ENCODE peak calls at places on chromosome 6, in six cellular contexts. One of them, this sample, is unnamed.

GRCh38 chr6:116461563-116462507 is 660 bp downstream of the CALHM6 start:
- DNase-seq in KBM-7: peak
- DNase-seq in HFF-Myc: peak
- DNase-seq in heart right ventricle: peak
- DNase-seq in NCI-H2029: peak
- DNase-seq in bronchial epithelial cell: no peak
- DNase-seq in this sample: peak

GRCh38 chr6:79518850-79519249 is 18.4 kb downstream of the LCA5 start:
- DNase-seq in KBM-7: no peak
- DNase-seq in HFF-Myc: no peak
- DNase-seq in heart right ventricle: no peak
- DNase-seq in NCI-H2029: no peak
- DNase-seq in bronchial epithelial cell: no peak
- DNase-seq in this sample: no peak

GRCh38 chr6:144289006-144289405 is 3.9 kb downstream of the UTRN start:
- DNase-seq in KBM-7: no peak
- DNase-seq in HFF-Myc: no peak
- DNase-seq in heart right ventricle: no peak
- DNase-seq in NCI-H2029: no peak
- DNase-seq in bronchial epithelial cell: peak
- DNase-seq in this sample: no peak

GRCh38 chr6:136086686-136087085 is 163.4 kb downstream of the MTFR2 start:
- DNase-seq in KBM-7: no peak
- DNase-seq in HFF-Myc: no peak
- DNase-seq in heart right ventricle: no peak
- DNase-seq in NCI-H2029: no peak
- DNase-seq in bronchial epithelial cell: no peak
- DNase-seq in this sample: no peak

GRCh38 chr6:169223006-169223405 is 30.6 kb downstream of the THBS2 start:
- DNase-seq in KBM-7: no peak
- DNase-seq in HFF-Myc: no peak
- DNase-seq in heart right ventricle: no peak
- DNase-seq in NCI-H2029: no peak
- DNase-seq in bronchial epithelial cell: no peak
- DNase-seq in this sample: no peak

GRCh38 chr6:34462561-34462971 is 3.3 kb upstream of the PACSIN1 start:
- DNase-seq in KBM-7: peak
- DNase-seq in HFF-Myc: no peak
- DNase-seq in heart right ventricle: peak
- DNase-seq in NCI-H2029: peak
- DNase-seq in bronchial epithelial cell: no peak
- DNase-seq in this sample: no peak

GRCh38 chr6:79467716-79468115 is 69.5 kb downstream of the LCA5 start:
- DNase-seq in KBM-7: no peak
- DNase-seq in HFF-Myc: no peak
- DNase-seq in heart right ventricle: no peak
- DNase-seq in NCI-H2029: no peak
- DNase-seq in bronchial epithelial cell: no peak
- DNase-seq in this sample: peak

GRCh38 chr6:136592930-136593673 is 42.9 kb upstream of the MAP7 start:
- DNase-seq in KBM-7: no peak
- DNase-seq in HFF-Myc: no peak
- DNase-seq in heart right ventricle: no peak
- DNase-seq in NCI-H2029: no peak
- DNase-seq in bronchial epithelial cell: peak
- DNase-seq in this sample: peak

GRCh38 chr6:123564363-123564762 is 72.4 kb downstream of the TRDN start:
- DNase-seq in KBM-7: no peak
- DNase-seq in HFF-Myc: no peak
- DNase-seq in heart right ventricle: no peak
- DNase-seq in NCI-H2029: peak
- DNase-seq in bronchial epithelial cell: no peak
- DNase-seq in this sample: no peak

GRCh38 chr6:37893262-37893661 is 73.7 kb downstream of the ZFAND3 start:
- DNase-seq in KBM-7: no peak
- DNase-seq in HFF-Myc: no peak
- DNase-seq in heart right ventricle: no peak
- DNase-seq in NCI-H2029: no peak
- DNase-seq in bronchial epithelial cell: no peak
- DNase-seq in this sample: no peak

GRCh38 chr6:32213649-32214048 is 10.2 kb downstream of the NOTCH4 start:
- DNase-seq in KBM-7: no peak
- DNase-seq in HFF-Myc: no peak
- DNase-seq in heart right ventricle: no peak
- DNase-seq in NCI-H2029: no peak
- DNase-seq in bronchial epithelial cell: no peak
- DNase-seq in this sample: no peak

GRCh38 chr6:108677894-108678293 is 117.2 kb downstream of the FOXO3 start:
- DNase-seq in KBM-7: no peak
- DNase-seq in HFF-Myc: no peak
- DNase-seq in heart right ventricle: no peak
- DNase-seq in NCI-H2029: no peak
- DNase-seq in bronchial epithelial cell: no peak
- DNase-seq in this sample: no peak

GRCh38 chr6:134495203-134495892 is 177.4 kb upstream of the SGK1 start:
- DNase-seq in KBM-7: no peak
- DNase-seq in HFF-Myc: no peak
- DNase-seq in heart right ventricle: no peak
- DNase-seq in NCI-H2029: no peak
- DNase-seq in bronchial epithelial cell: no peak
- DNase-seq in this sample: no peak

GRCh38 chr6:108238321-108238720 is 22.5 kb downstream of the SNX3 start:
- DNase-seq in KBM-7: no peak
- DNase-seq in HFF-Myc: no peak
- DNase-seq in heart right ventricle: no peak
- DNase-seq in NCI-H2029: no peak
- DNase-seq in bronchial epithelial cell: no peak
- DNase-seq in this sample: no peak

GRCh38 chr6:41450581-41450980 is 95.6 kb upstream of the FOXP4 start:
- DNase-seq in KBM-7: no peak
- DNase-seq in HFF-Myc: no peak
- DNase-seq in heart right ventricle: no peak
- DNase-seq in NCI-H2029: no peak
- DNase-seq in bronchial epithelial cell: no peak
- DNase-seq in this sample: no peak

GRCh38 chr6:156980948-156981347 is 203.8 kb downstream of the ARID1B start:
- DNase-seq in KBM-7: no peak
- DNase-seq in HFF-Myc: no peak
- DNase-seq in heart right ventricle: no peak
- DNase-seq in NCI-H2029: no peak
- DNase-seq in bronchial epithelial cell: no peak
- DNase-seq in this sample: no peak

GRCh38 chr6:170143401-170144150 is 147.3 kb downstream of the DLL1 start:
- DNase-seq in KBM-7: no peak
- DNase-seq in HFF-Myc: no peak
- DNase-seq in heart right ventricle: no peak
- DNase-seq in NCI-H2029: no peak
- DNase-seq in bronchial epithelial cell: no peak
- DNase-seq in this sample: peak

This sample was measured in MV-4-11.